ENCODE peak calls at places on chromosomes 3 and 15, in nine cellular contexts. M is G401; Q is stromal cell of bone marrow; N is CD4-positive, alpha-beta T cell; U is kidney epithelial cell; W is HFFc6; D is myocyte; C is NCI-H1436; R is COR-L47. V is an unnamed sample.

GRCh38 chr3:125651246-125651645 is 55.9 kb upstream of the OSBPL11 start:
- DNase-seq in M (no peak), Q (no peak), N (no peak), U (peak; percentile 7), W (peak; percentile 38), D (peak; percentile 48), C (no peak), R (no peak), V (no peak)

GRCh38 chr15:38688761-38689160 is 124.1 kb upstream of the RASGRP1 start:
- DNase-seq in M (no peak), Q (no peak), N (peak; percentile 43), U (no peak), W (no peak), D (no peak), C (no peak), R (no peak), V (no peak)

GRCh38 chr3:160003520-160004128 is 15.0 kb downstream of the IL12A start:
- DNase-seq in M (peak; percentile 58), Q (no peak), N (peak; percentile 16), U (no peak), W (peak; percentile 39), D (peak; percentile 79), C (peak; percentile 23), R (peak; percentile 66), V (no peak)

GRCh38 chr15:84142888-84143337 is 92.7 kb upstream of the GOLGA6L4 start:
- DNase-seq in M (peak; percentile 47), Q (peak; percentile 65), N (peak; percentile 57), U (peak; percentile 42), W (peak; percentile 72), D (peak; percentile 82), C (peak; percentile 64), R (peak; percentile 38), V (peak; percentile 16)

GRCh38 chr3:180881065-180881801 is 31.2 kb upstream of the FXR1 start:
- DNase-seq in M (no peak), Q (no peak), N (no peak), U (no peak), W (no peak), D (no peak), C (no peak), R (no peak), V (no peak)

GRCh38 chr3:184040010-184040409 is 8.5 kb downstream of the HTR3D start:
- DNase-seq in M (peak; percentile 8), Q (peak; percentile 13), N (no peak), U (no peak), W (peak; percentile 72), D (peak; percentile 73), C (no peak), R (peak; percentile 44), V (no peak)

GRCh38 chr3:42402394-42403100 is 7.9 kb downstream of the LYZL4 start:
- DNase-seq in M (no peak), Q (no peak), N (no peak), U (no peak), W (no peak), D (no peak), C (no peak), R (no peak), V (no peak)

GRCh38 chr3:150519026-150519425 is 27.3 kb downstream of the SERP1 start:
- DNase-seq in M (no peak), Q (no peak), N (no peak), U (no peak), W (no peak), D (no peak), C (no peak), R (no peak), V (no peak)

GRCh38 chr3:64319391-64319790 is 94.1 kb upstream of the PRICKLE2 start:
- DNase-seq in M (no peak), Q (no peak), N (no peak), U (no peak), W (peak; percentile 30), D (no peak), C (no peak), R (no peak), V (no peak)

GRCh38 chr15:67700023-67700422 is 125.3 kb upstream of the SKOR1 start:
- DNase-seq in M (no peak), Q (no peak), N (no peak), U (no peak), W (peak; percentile 23), D (no peak), C (no peak), R (no peak), V (no peak)

V was measured in retinal pigment epithelial cell.